ENCODE peak calls at places on chromosomes 4 and X, in six cellular contexts. T, S, M, N, U and W are unnamed samples.

GRCh38 chr4:78748361-78748760 is 27.8 kb upstream of the BMP2K start:
- DNase-seq in T (no peak), S (no peak), M (no peak), N (no peak), U (no peak), W (no peak)

GRCh38 chr4:148649669-148650331 is 207.6 kb upstream of the NR3C2 start:
- DNase-seq in T (no peak), S (no peak), M (no peak), N (no peak), U (no peak), W (no peak)

GRCh38 chrX:13013353-13014110 is 30.9 kb downstream of the FAM9C start:
- DNase-seq in T (no peak), S (no peak), M (no peak), N (no peak), U (no peak), W (peak; percentile 23)

GRCh38 chrX:132373610-132374009 is 115.2 kb downstream of the MBNL3 start:
- DNase-seq in T (no peak), S (no peak), M (no peak), N (no peak), U (no peak), W (no peak)

GRCh38 chr4:20813698-20814097 is 113.4 kb downstream of the PACRGL start:
- DNase-seq in T (no peak), S (no peak), M (no peak), N (no peak), U (no peak), W (no peak)

GRCh38 chrX:7062276-7062675 is 85.2 kb upstream of the STS start:
- DNase-seq in T (no peak), S (no peak), M (no peak), N (no peak), U (no peak), W (no peak)

GRCh38 chrX:119753639-119754257 is 4.6 kb upstream of the SOWAHD start:
- DNase-seq in T (peak; percentile 77), S (no peak), M (no peak), N (no peak), U (no peak), W (peak; percentile 84)

GRCh38 chrX:24465524-24465850 is 401 bp downstream of the PDK3 start:
- DNase-seq in T (no peak), S (peak; percentile 25), M (peak; percentile 15), N (no peak), U (no peak), W (no peak)

GRCh38 chr4:81491943-81492342 is 20.2 kb upstream of the RASGEF1B start:
- DNase-seq in T (peak; percentile 86), S (no peak), M (no peak), N (no peak), U (no peak), W (peak; percentile 52)

GRCh38 chr4:968621-969394 is 4.6 kb downstream of the DGKQ start:
- DNase-seq in T (no peak), S (no peak), M (no peak), N (no peak), U (no peak), W (no peak)

GRCh38 chr4:972651-973424 is 531 bp downstream of the DGKQ start:
- DNase-seq in T (no peak), S (peak; percentile 55), M (peak; percentile 40), N (peak; percentile 67), U (peak; percentile 39), W (peak; percentile 65)

GRCh38 chr4:970046-970745 is 3.2 kb downstream of the DGKQ start:
- DNase-seq in T (no peak), S (no peak), M (no peak), N (no peak), U (no peak), W (no peak)

GRCh38 chr4:971670-972500 is 1.5 kb downstream of the DGKQ start:
- DNase-seq in T (no peak), S (peak; percentile 15), M (no peak), N (no peak), U (no peak), W (no peak)

GRCh38 chr4:970854-971520 is 2.4 kb downstream of the DGKQ start:
- DNase-seq in T (no peak), S (no peak), M (no peak), N (no peak), U (no peak), W (no peak)
- H3K27me3 ChIP-seq in T (no peaks in the 10 kb centered on the region), S (no peaks in the 10 kb centered on the region), M (peaks cover 14% of the 10 kb centered on the region), N (no peaks in the 10 kb centered on the region), U (no peaks in the 10 kb centered on the region), W (no peaks in the 10 kb centered on the region)

GRCh38 chr4:156832886-156833285 is 138.7 kb downstream of the PDGFC start:
- DNase-seq in T (no peak), S (no peak), M (no peak), N (no peak), U (no peak), W (no peak)

GRCh38 chr4:156825074-156825473 is 146.5 kb downstream of the PDGFC start:
- DNase-seq in T (no peak), S (no peak), M (no peak), N (no peak), U (no peak), W (no peak)

GRCh38 chr4:156827519-156827918 is 144.1 kb downstream of the PDGFC start:
- DNase-seq in T (no peak), S (no peak), M (no peak), N (no peak), U (no peak), W (no peak)

GRCh38 chr4:156830356-156830755 is 141.2 kb downstream of the PDGFC start:
- DNase-seq in T (no peak), S (no peak), M (no peak), N (no peak), U (no peak), W (no peak)

DNA sequence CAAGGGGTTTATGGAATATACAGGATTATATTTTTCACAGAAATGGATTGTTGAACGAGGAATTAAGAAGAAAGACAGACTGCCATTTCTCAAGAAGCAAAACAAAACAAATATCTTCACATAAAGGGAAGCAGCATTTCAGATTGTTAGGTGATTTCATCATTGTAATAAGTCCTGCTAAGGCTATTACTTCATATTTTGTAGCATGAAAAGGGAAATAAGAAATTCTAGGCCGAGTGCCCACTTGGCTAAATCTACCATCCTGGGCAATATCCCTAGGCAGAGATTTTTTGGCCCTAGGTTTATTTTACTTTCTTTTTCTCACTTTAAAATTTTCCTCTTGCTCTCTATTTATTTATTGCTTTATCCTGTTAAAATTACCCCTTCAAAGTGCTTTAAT is 142.4 kb downstream of the PDGFC start:
- DNase-seq in T (no peak), S (no peak), M (no peak), N (no peak), U (no peak), W (no peak)
- H3K4me3 ChIP-seq in T (no peak overlapping the region), S (peak overlapping the region; percentile 7), M (peak overlapping the region; percentile 12), N (no peak overlapping the region), U (no peak overlapping the region), W (no peak overlapping the region)

GRCh38 chrX:133418588-133418987 is 3.3 kb upstream of the GPC4 start:
- DNase-seq in T (no peak), S (no peak), M (no peak), N (no peak), U (no peak), W (no peak)
- H3K4me1 ChIP-seq in T (no peaks in the 10 kb centered on the region), S (no peaks in the 10 kb centered on the region), M (peaks cover 11% of the 10 kb centered on the region), N (no peaks in the 10 kb centered on the region), U (peaks cover 7% of the 10 kb centered on the region), W (no peaks in the 10 kb centered on the region)

GRCh38 chrX:72461288-72461687 is 111.4 kb downstream of the HDAC8 start:
- DNase-seq in T (no peak), S (no peak), M (no peak), N (no peak), U (no peak), W (no peak)

GRCh38 chrX:72466493-72466892 is 106.2 kb downstream of the HDAC8 start:
- DNase-seq in T (no peak), S (no peak), M (no peak), N (no peak), U (no peak), W (no peak)

GRCh38 chrX:72465882-72466281 is 106.8 kb downstream of the HDAC8 start:
- DNase-seq in T (no peak), S (no peak), M (no peak), N (no peak), U (no peak), W (no peak)

GRCh38 chrX:72461766-72462165 is 110.9 kb downstream of the HDAC8 start:
- DNase-seq in T (no peak), S (no peak), M (no peak), N (no peak), U (no peak), W (no peak)

GRCh38 chrX:72460715-72461114 is 111.9 kb downstream of the HDAC8 start:
- DNase-seq in T (no peak), S (no peak), M (no peak), N (no peak), U (no peak), W (no peak)
- H3K27me3 ChIP-seq in T (no peaks in the 10 kb centered on the region), S (no peaks in the 10 kb centered on the region), M (no peaks in the 10 kb centered on the region), N (no peaks in the 10 kb centered on the region), U (no peaks in the 10 kb centered on the region), W (no peaks in the 10 kb centered on the region)

GRCh38 chr4:16032382-16032743 is 51.5 kb downstream of the PROM1 start:
- DNase-seq in T (no peak), S (no peak), M (no peak), N (no peak), U (no peak), W (no peak)
- H3K4me3 ChIP-seq in T (no peak overlapping the region), S (no peak overlapping the region), M (no peak overlapping the region), N (no peak overlapping the region), U (no peak overlapping the region), W (no peak overlapping the region)